ENCODE peak calls at places on chromosomes 2 and 18, in six cellular contexts. One of them, this sample, is unnamed.

GRCh38 chr2:7758065-7758759 is 841.0 kb downstream of the RNF144A start:
- DNase-seq in coronary artery: no peak
- DNase-seq in stimulated activated CD4-positive, alpha-beta T cell treated with anti-CD3 and anti-CD28 coated beads, Interleukin-1b, Interleukin-23, amount 100 ng/mL, for 24 hours: no peak
- DNase-seq in left cardiac atrium: no peak
- DNase-seq in retina: no peak
- DNase-seq in osteocyte: no peak
- DNase-seq in this sample: no peak

GRCh38 chr2:67895171-67895941 is 167.4 kb downstream of the C1D start:
- DNase-seq in coronary artery: no peak
- DNase-seq in stimulated activated CD4-positive, alpha-beta T cell treated with anti-CD3 and anti-CD28 coated beads, Interleukin-1b, Interleukin-23, amount 100 ng/mL, for 24 hours: no peak
- DNase-seq in left cardiac atrium: no peak
- DNase-seq in retina: no peak
- DNase-seq in osteocyte: no peak
- DNase-seq in this sample: no peak

GRCh38 chr2:207035855-207036254 is 96.5 kb downstream of the CPO start:
- DNase-seq in coronary artery: no peak
- DNase-seq in stimulated activated CD4-positive, alpha-beta T cell treated with anti-CD3 and anti-CD28 coated beads, Interleukin-1b, Interleukin-23, amount 100 ng/mL, for 24 hours: no peak
- DNase-seq in left cardiac atrium: no peak
- DNase-seq in retina: no peak
- DNase-seq in osteocyte: no peak
- DNase-seq in this sample: no peak

GRCh38 chr2:135849087-135849486 is 12.1 kb upstream of the LCT start:
- DNase-seq in coronary artery: no peak
- DNase-seq in stimulated activated CD4-positive, alpha-beta T cell treated with anti-CD3 and anti-CD28 coated beads, Interleukin-1b, Interleukin-23, amount 100 ng/mL, for 24 hours: no peak
- DNase-seq in left cardiac atrium: no peak
- DNase-seq in retina: no peak
- DNase-seq in osteocyte: no peak
- DNase-seq in this sample: no peak

GRCh38 chr18:23232331-23232730 is 97.0 kb downstream of the CABLES1 start:
- DNase-seq in coronary artery: no peak
- DNase-seq in stimulated activated CD4-positive, alpha-beta T cell treated with anti-CD3 and anti-CD28 coated beads, Interleukin-1b, Interleukin-23, amount 100 ng/mL, for 24 hours: no peak
- DNase-seq in left cardiac atrium: no peak
- DNase-seq in retina: peak; percentile 34
- DNase-seq in osteocyte: no peak
- DNase-seq in this sample: no peak

GRCh38 chr2:170928036-170928823 is 823 bp upstream of the GORASP2 start:
- DNase-seq in coronary artery: no peak
- DNase-seq in stimulated activated CD4-positive, alpha-beta T cell treated with anti-CD3 and anti-CD28 coated beads, Interleukin-1b, Interleukin-23, amount 100 ng/mL, for 24 hours: no peak
- DNase-seq in left cardiac atrium: no peak
- DNase-seq in retina: peak; percentile 3
- DNase-seq in osteocyte: no peak
- DNase-seq in this sample: peak; percentile 86

GRCh38 chr2:169080250-169081035 is 11.1 kb downstream of the DHRS9 start:
- DNase-seq in coronary artery: no peak
- DNase-seq in stimulated activated CD4-positive, alpha-beta T cell treated with anti-CD3 and anti-CD28 coated beads, Interleukin-1b, Interleukin-23, amount 100 ng/mL, for 24 hours: no peak
- DNase-seq in left cardiac atrium: no peak
- DNase-seq in retina: no peak
- DNase-seq in osteocyte: no peak
- DNase-seq in this sample: no peak

GRCh38 chr2:227804970-227805369 is 8.7 kb upstream of the CCL20 start:
- DNase-seq in coronary artery: no peak
- DNase-seq in stimulated activated CD4-positive, alpha-beta T cell treated with anti-CD3 and anti-CD28 coated beads, Interleukin-1b, Interleukin-23, amount 100 ng/mL, for 24 hours: no peak
- DNase-seq in left cardiac atrium: no peak
- DNase-seq in retina: no peak
- DNase-seq in osteocyte: peak; percentile 13
- DNase-seq in this sample: no peak

GRCh38 chr2:215758691-215759090 is 254.7 kb downstream of the MREG start:
- DNase-seq in coronary artery: no peak
- DNase-seq in stimulated activated CD4-positive, alpha-beta T cell treated with anti-CD3 and anti-CD28 coated beads, Interleukin-1b, Interleukin-23, amount 100 ng/mL, for 24 hours: no peak
- DNase-seq in left cardiac atrium: no peak
- DNase-seq in retina: no peak
- DNase-seq in osteocyte: no peak
- DNase-seq in this sample: no peak

GRCh38 chr18:55489742-55490055 is 98.3 kb downstream of the TCF4 start:
- DNase-seq in coronary artery: no peak
- DNase-seq in stimulated activated CD4-positive, alpha-beta T cell treated with anti-CD3 and anti-CD28 coated beads, Interleukin-1b, Interleukin-23, amount 100 ng/mL, for 24 hours: no peak
- DNase-seq in left cardiac atrium: no peak
- DNase-seq in retina: no peak
- DNase-seq in osteocyte: no peak
- DNase-seq in this sample: no peak

GRCh38 chr2:74081030-74081429 is 66.7 kb downstream of the BOLA3 start:
- DNase-seq in coronary artery: no peak
- DNase-seq in stimulated activated CD4-positive, alpha-beta T cell treated with anti-CD3 and anti-CD28 coated beads, Interleukin-1b, Interleukin-23, amount 100 ng/mL, for 24 hours: no peak
- DNase-seq in left cardiac atrium: no peak
- DNase-seq in retina: no peak
- DNase-seq in osteocyte: peak; percentile 56
- DNase-seq in this sample: no peak

GRCh38 chr18:73232933-73233332 is 365.1 kb upstream of the NETO1 start:
- DNase-seq in coronary artery: no peak
- DNase-seq in stimulated activated CD4-positive, alpha-beta T cell treated with anti-CD3 and anti-CD28 coated beads, Interleukin-1b, Interleukin-23, amount 100 ng/mL, for 24 hours: no peak
- DNase-seq in left cardiac atrium: no peak
- DNase-seq in retina: no peak
- DNase-seq in osteocyte: no peak
- DNase-seq in this sample: no peak

GRCh38 chr18:24274822-24275221 is 122.8 kb downstream of the OSBPL1A start:
- DNase-seq in coronary artery: no peak
- DNase-seq in stimulated activated CD4-positive, alpha-beta T cell treated with anti-CD3 and anti-CD28 coated beads, Interleukin-1b, Interleukin-23, amount 100 ng/mL, for 24 hours: no peak
- DNase-seq in left cardiac atrium: peak; percentile 41
- DNase-seq in retina: no peak
- DNase-seq in osteocyte: no peak
- DNase-seq in this sample: no peak

GRCh38 chr2:108893277-108893676 is 95.7 kb downstream of the EDAR start:
- DNase-seq in coronary artery: no peak
- DNase-seq in stimulated activated CD4-positive, alpha-beta T cell treated with anti-CD3 and anti-CD28 coated beads, Interleukin-1b, Interleukin-23, amount 100 ng/mL, for 24 hours: no peak
- DNase-seq in left cardiac atrium: no peak
- DNase-seq in retina: no peak
- DNase-seq in osteocyte: no peak
- DNase-seq in this sample: no peak

GRCh38 chr18:75255113-75255512 is 44.5 kb downstream of the TSHZ1 start:
- DNase-seq in coronary artery: no peak
- DNase-seq in stimulated activated CD4-positive, alpha-beta T cell treated with anti-CD3 and anti-CD28 coated beads, Interleukin-1b, Interleukin-23, amount 100 ng/mL, for 24 hours: no peak
- DNase-seq in left cardiac atrium: no peak
- DNase-seq in retina: no peak
- DNase-seq in osteocyte: no peak
- DNase-seq in this sample: no peak

GRCh38 chr2:12304494-12305228 is 412.1 kb upstream of the TRIB2 start:
- DNase-seq in coronary artery: no peak
- DNase-seq in stimulated activated CD4-positive, alpha-beta T cell treated with anti-CD3 and anti-CD28 coated beads, Interleukin-1b, Interleukin-23, amount 100 ng/mL, for 24 hours: no peak
- DNase-seq in left cardiac atrium: no peak
- DNase-seq in retina: no peak
- DNase-seq in osteocyte: no peak
- DNase-seq in this sample: peak; percentile 76

GRCh38 chr18:58076052-58076451 is 32.0 kb downstream of the NEDD4L start:
- DNase-seq in coronary artery: no peak
- DNase-seq in stimulated activated CD4-positive, alpha-beta T cell treated with anti-CD3 and anti-CD28 coated beads, Interleukin-1b, Interleukin-23, amount 100 ng/mL, for 24 hours: no peak
- DNase-seq in left cardiac atrium: no peak
- DNase-seq in retina: no peak
- DNase-seq in osteocyte: no peak
- DNase-seq in this sample: peak; percentile 63

GRCh38 chr2:100142393-100142792 is at the start of gene AFF3:
- DNase-seq in coronary artery: no peak
- DNase-seq in stimulated activated CD4-positive, alpha-beta T cell treated with anti-CD3 and anti-CD28 coated beads, Interleukin-1b, Interleukin-23, amount 100 ng/mL, for 24 hours: peak; percentile 10
- DNase-seq in left cardiac atrium: no peak
- DNase-seq in retina: no peak
- DNase-seq in osteocyte: no peak
- DNase-seq in this sample: no peak

GRCh38 chr2:178452334-178452733 is 1.2 kb downstream of the PJVK start:
- DNase-seq in coronary artery: no peak
- DNase-seq in stimulated activated CD4-positive, alpha-beta T cell treated with anti-CD3 and anti-CD28 coated beads, Interleukin-1b, Interleukin-23, amount 100 ng/mL, for 24 hours: no peak
- DNase-seq in left cardiac atrium: no peak
- DNase-seq in retina: peak; percentile 16
- DNase-seq in osteocyte: no peak
- DNase-seq in this sample: no peak

GRCh38 chr18:63412949-63413348 is 9.3 kb downstream of the VPS4B start:
- DNase-seq in coronary artery: no peak
- DNase-seq in stimulated activated CD4-positive, alpha-beta T cell treated with anti-CD3 and anti-CD28 coated beads, Interleukin-1b, Interleukin-23, amount 100 ng/mL, for 24 hours: no peak
- DNase-seq in left cardiac atrium: no peak
- DNase-seq in retina: no peak
- DNase-seq in osteocyte: no peak
- DNase-seq in this sample: no peak

GRCh38 chr18:58228176-58228575 is 184.2 kb downstream of the NEDD4L start:
- DNase-seq in coronary artery: no peak
- DNase-seq in stimulated activated CD4-positive, alpha-beta T cell treated with anti-CD3 and anti-CD28 coated beads, Interleukin-1b, Interleukin-23, amount 100 ng/mL, for 24 hours: no peak
- DNase-seq in left cardiac atrium: no peak
- DNase-seq in retina: no peak
- DNase-seq in osteocyte: no peak
- DNase-seq in this sample: no peak

GRCh38 chr2:69231760-69232277 is 155.2 kb downstream of the GFPT1 start:
- DNase-seq in coronary artery: no peak
- DNase-seq in stimulated activated CD4-positive, alpha-beta T cell treated with anti-CD3 and anti-CD28 coated beads, Interleukin-1b, Interleukin-23, amount 100 ng/mL, for 24 hours: no peak
- DNase-seq in left cardiac atrium: no peak
- DNase-seq in retina: no peak
- DNase-seq in osteocyte: no peak
- DNase-seq in this sample: no peak

GRCh38 chr18:63850010-63850409 is 37.5 kb upstream of the SERPINB2 start:
- DNase-seq in coronary artery: no peak
- DNase-seq in stimulated activated CD4-positive, alpha-beta T cell treated with anti-CD3 and anti-CD28 coated beads, Interleukin-1b, Interleukin-23, amount 100 ng/mL, for 24 hours: peak; percentile 1
- DNase-seq in left cardiac atrium: no peak
- DNase-seq in retina: peak; percentile 28
- DNase-seq in osteocyte: no peak
- DNase-seq in this sample: peak; percentile 30

GRCh38 chr2:189858301-189858700 is 74.1 kb downstream of the PMS1 start:
- DNase-seq in coronary artery: no peak
- DNase-seq in stimulated activated CD4-positive, alpha-beta T cell treated with anti-CD3 and anti-CD28 coated beads, Interleukin-1b, Interleukin-23, amount 100 ng/mL, for 24 hours: no peak
- DNase-seq in left cardiac atrium: no peak
- DNase-seq in retina: no peak
- DNase-seq in osteocyte: no peak
- DNase-seq in this sample: no peak

GRCh38 chr2:30230479-30230854 is 867 bp upstream of the LBH start:
- DNase-seq in coronary artery: no peak
- DNase-seq in stimulated activated CD4-positive, alpha-beta T cell treated with anti-CD3 and anti-CD28 coated beads, Interleukin-1b, Interleukin-23, amount 100 ng/mL, for 24 hours: no peak
- DNase-seq in left cardiac atrium: peak; percentile 47
- DNase-seq in retina: no peak
- DNase-seq in osteocyte: no peak
- DNase-seq in this sample: no peak

This sample was measured in PC-9.